ENCODE peak calls at places on chromosomes 5 and 9, in six cellular contexts. One of them, this sample, is unnamed.

GRCh38 chr5:123450641-123451421 is 27.6 kb upstream of the CEP120 start:
- DNase-seq in psoas muscle: no peak
- DNase-seq in colonic mucosa: no peak
- DNase-seq in CD8-positive, alpha-beta T cell: no peak
- DNase-seq in fibroblast of lung: peak
- DNase-seq in IMR-90: no peak
- DNase-seq in this sample: no peak

GRCh38 chr5:75054110-75054930 is 2.0 kb upstream of the GCNT4 start:
- DNase-seq in psoas muscle: peak
- DNase-seq in colonic mucosa: peak
- DNase-seq in CD8-positive, alpha-beta T cell: no peak
- DNase-seq in fibroblast of lung: peak
- DNase-seq in IMR-90: peak
- DNase-seq in this sample: no peak

GRCh38 chr9:27212191-27212590 is 84.8 kb downstream of the EQTN start:
- DNase-seq in psoas muscle: no peak
- DNase-seq in colonic mucosa: no peak
- DNase-seq in CD8-positive, alpha-beta T cell: no peak
- DNase-seq in fibroblast of lung: no peak
- DNase-seq in IMR-90: peak
- DNase-seq in this sample: no peak

GRCh38 chr5:139637438-139638089 is 10.6 kb upstream of the CXXC5 start:
- DNase-seq in psoas muscle: peak
- DNase-seq in colonic mucosa: peak
- DNase-seq in CD8-positive, alpha-beta T cell: peak
- DNase-seq in fibroblast of lung: peak
- DNase-seq in IMR-90: peak
- DNase-seq in this sample: peak

GRCh38 chr9:124309665-124310064 is 51.9 kb downstream of the NEK6 start:
- DNase-seq in psoas muscle: no peak
- DNase-seq in colonic mucosa: no peak
- DNase-seq in CD8-positive, alpha-beta T cell: no peak
- DNase-seq in fibroblast of lung: peak
- DNase-seq in IMR-90: peak
- DNase-seq in this sample: no peak

GRCh38 chr5:15502208-15502607 is 2.2 kb downstream of the FBXL7 start:
- DNase-seq in psoas muscle: no peak
- DNase-seq in colonic mucosa: no peak
- DNase-seq in CD8-positive, alpha-beta T cell: no peak
- DNase-seq in fibroblast of lung: peak
- DNase-seq in IMR-90: peak
- DNase-seq in this sample: no peak

GRCh38 chr9:84366683-84367082 is 26.1 kb upstream of the SLC28A3 start:
- DNase-seq in psoas muscle: no peak
- DNase-seq in colonic mucosa: no peak
- DNase-seq in CD8-positive, alpha-beta T cell: no peak
- DNase-seq in fibroblast of lung: no peak
- DNase-seq in IMR-90: no peak
- DNase-seq in this sample: no peak

GRCh38 chr9:129182625-129183494 is 4.8 kb upstream of the IER5L start:
- DNase-seq in psoas muscle: peak
- DNase-seq in colonic mucosa: peak
- DNase-seq in CD8-positive, alpha-beta T cell: no peak
- DNase-seq in fibroblast of lung: no peak
- DNase-seq in IMR-90: no peak
- DNase-seq in this sample: no peak

GRCh38 chr9:16335788-16336580 is 534.5 kb downstream of the BNC2 start:
- DNase-seq in psoas muscle: peak
- DNase-seq in colonic mucosa: peak
- DNase-seq in CD8-positive, alpha-beta T cell: no peak
- DNase-seq in fibroblast of lung: peak
- DNase-seq in IMR-90: peak
- DNase-seq in this sample: peak

GRCh38 chr5:153565822-153566221 is 75.4 kb downstream of the GRIA1 start:
- DNase-seq in psoas muscle: no peak
- DNase-seq in colonic mucosa: no peak
- DNase-seq in CD8-positive, alpha-beta T cell: no peak
- DNase-seq in fibroblast of lung: peak
- DNase-seq in IMR-90: peak
- DNase-seq in this sample: no peak

GRCh38 chr9:86413966-86414880 is 60.0 kb upstream of the TUT7 start:
- DNase-seq in psoas muscle: no peak
- DNase-seq in colonic mucosa: no peak
- DNase-seq in CD8-positive, alpha-beta T cell: no peak
- DNase-seq in fibroblast of lung: peak
- DNase-seq in IMR-90: peak
- DNase-seq in this sample: no peak

GRCh38 chr5:116739648-116740047 is 165.0 kb upstream of the SEMA6A start:
- DNase-seq in psoas muscle: no peak
- DNase-seq in colonic mucosa: no peak
- DNase-seq in CD8-positive, alpha-beta T cell: no peak
- DNase-seq in fibroblast of lung: no peak
- DNase-seq in IMR-90: no peak
- DNase-seq in this sample: no peak

GRCh38 chr9:109956811-109957440 is 176.9 kb downstream of the PALM2AKAP2 start:
- DNase-seq in psoas muscle: no peak
- DNase-seq in colonic mucosa: no peak
- DNase-seq in CD8-positive, alpha-beta T cell: no peak
- DNase-seq in fibroblast of lung: peak
- DNase-seq in IMR-90: peak
- DNase-seq in this sample: no peak

GRCh38 chr9:70392189-70392588 is 22.3 kb downstream of the KLF9 start:
- DNase-seq in psoas muscle: no peak
- DNase-seq in colonic mucosa: no peak
- DNase-seq in CD8-positive, alpha-beta T cell: no peak
- DNase-seq in fibroblast of lung: peak
- DNase-seq in IMR-90: no peak
- DNase-seq in this sample: no peak

GRCh38 chr9:123599781-123600180 is 243.8 kb downstream of the CRB2 start:
- DNase-seq in psoas muscle: no peak
- DNase-seq in colonic mucosa: no peak
- DNase-seq in CD8-positive, alpha-beta T cell: no peak
- DNase-seq in fibroblast of lung: no peak
- DNase-seq in IMR-90: no peak
- DNase-seq in this sample: no peak

GRCh38 chr9:75168270-75169185 is 80.2 kb downstream of the OSTF1 start:
- DNase-seq in psoas muscle: no peak
- DNase-seq in colonic mucosa: no peak
- DNase-seq in CD8-positive, alpha-beta T cell: no peak
- DNase-seq in fibroblast of lung: peak
- DNase-seq in IMR-90: no peak
- DNase-seq in this sample: no peak

GRCh38 chr9:108057421-108058136 is 568.0 kb upstream of the KLF4 start:
- DNase-seq in psoas muscle: no peak
- DNase-seq in colonic mucosa: peak
- DNase-seq in CD8-positive, alpha-beta T cell: no peak
- DNase-seq in fibroblast of lung: peak
- DNase-seq in IMR-90: peak
- DNase-seq in this sample: no peak

GRCh38 chr5:7856855-7857254 is 5.9 kb upstream of the CFAP90 start:
- DNase-seq in psoas muscle: no peak
- DNase-seq in colonic mucosa: no peak
- DNase-seq in CD8-positive, alpha-beta T cell: no peak
- DNase-seq in fibroblast of lung: peak
- DNase-seq in IMR-90: peak
- DNase-seq in this sample: no peak

DNA sequence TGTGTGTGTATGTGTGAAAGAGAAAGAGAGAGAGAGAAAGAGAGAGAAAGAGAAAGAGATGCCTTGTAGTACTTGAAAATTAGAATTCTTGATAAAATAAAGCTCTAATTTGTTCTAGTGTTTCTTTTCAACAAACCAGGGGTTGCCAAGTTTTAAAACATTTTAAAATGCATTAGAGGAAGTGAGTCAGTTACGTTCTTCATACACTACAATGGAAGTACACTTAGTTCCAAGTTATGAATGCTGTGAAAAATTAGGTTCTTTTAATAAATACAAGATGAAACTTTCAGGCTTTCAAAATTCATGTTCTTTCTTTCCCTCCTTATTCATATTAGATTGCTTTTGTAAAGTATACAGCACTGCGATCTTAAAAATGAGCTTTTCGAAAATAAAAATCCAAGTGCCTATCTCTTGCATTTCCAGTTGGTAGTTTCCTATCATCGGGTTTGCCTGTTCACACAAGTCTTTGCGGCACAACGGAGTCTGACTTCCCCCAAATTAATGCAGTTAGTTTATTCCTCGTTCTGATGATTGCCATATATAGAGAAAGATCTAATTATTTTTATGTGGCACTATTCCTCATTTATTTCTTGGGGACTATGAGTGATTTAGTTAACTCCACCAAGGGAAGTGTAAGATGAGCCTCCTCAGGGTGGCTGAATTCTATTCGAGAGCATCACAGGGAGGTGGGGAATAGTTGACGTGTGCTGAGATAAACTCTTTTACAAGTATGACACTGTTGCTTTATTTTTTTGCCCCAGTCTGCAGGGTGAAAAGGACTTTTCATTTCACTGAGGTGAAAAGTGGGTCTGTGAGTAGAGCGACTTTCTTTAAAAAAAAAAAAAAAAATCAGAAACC is 238.2 kb downstream of the CD180 start:
- DNase-seq in psoas muscle: no peak
- DNase-seq in colonic mucosa: no peak
- DNase-seq in CD8-positive, alpha-beta T cell: no peak
- DNase-seq in fibroblast of lung: peak
- DNase-seq in IMR-90: peak
- DNase-seq in this sample: no peak
- TF ChIP-seq CTCF in psoas muscle: no peak
- TF ChIP-seq CTCF in colonic mucosa: no peak
- TF ChIP-seq CTCF in CD8-positive, alpha-beta T cell: no peak
- TF ChIP-seq CTCF in fibroblast of lung: no peak
- TF ChIP-seq CTCF in IMR-90: no peak
- TF ChIP-seq CTCF in this sample: no peak

DNA sequence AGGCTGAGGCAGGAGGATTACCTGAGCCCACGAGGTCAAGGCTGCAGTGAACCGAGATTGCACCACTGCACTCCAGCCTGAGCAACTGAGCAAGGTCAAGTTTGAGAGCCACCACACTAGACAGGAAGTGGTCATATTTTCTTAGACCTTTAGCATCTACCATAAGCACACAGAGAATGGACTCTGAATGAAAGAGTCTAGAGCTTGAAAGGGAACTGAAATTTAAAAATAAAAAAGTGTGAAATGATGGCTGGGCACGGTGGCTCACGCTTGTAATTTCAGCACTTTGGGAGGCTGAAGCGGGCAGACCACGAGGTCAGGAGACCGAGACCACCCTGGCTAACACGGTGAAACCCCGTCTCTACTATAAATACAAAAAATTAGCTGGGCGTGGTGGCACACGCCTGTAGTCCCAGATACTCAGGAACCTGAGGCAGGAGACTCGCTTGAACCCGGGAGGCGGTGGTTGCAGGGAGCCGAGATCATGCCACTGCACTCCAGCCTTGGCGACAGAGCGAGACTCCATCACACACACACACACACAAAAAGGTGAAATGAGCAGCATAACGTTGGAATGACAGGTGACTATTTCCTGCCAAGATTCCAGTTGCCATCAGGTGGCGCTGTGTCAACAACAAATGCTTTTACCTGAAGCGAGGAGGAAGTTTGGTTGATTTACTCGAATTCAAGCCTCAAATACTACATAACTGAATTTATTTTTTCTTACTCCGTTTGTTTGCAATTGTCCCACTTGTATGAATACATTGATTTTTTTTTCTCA is 21.3 kb upstream of the AK3 start:
- DNase-seq in psoas muscle: peak
- DNase-seq in colonic mucosa: peak
- DNase-seq in CD8-positive, alpha-beta T cell: peak
- DNase-seq in fibroblast of lung: peak
- DNase-seq in IMR-90: peak
- DNase-seq in this sample: peak
- H3K4me3 ChIP-seq in psoas muscle: peak
- H3K4me3 ChIP-seq in colonic mucosa: peak
- H3K4me3 ChIP-seq in CD8-positive, alpha-beta T cell: no peak
- H3K4me3 ChIP-seq in fibroblast of lung: no peak
- H3K4me3 ChIP-seq in IMR-90: no peak
- H3K4me3 ChIP-seq in this sample: no peak

GRCh38 chr9:6676254-6676928 is 30.9 kb upstream of the GLDC start:
- DNase-seq in psoas muscle: no peak
- DNase-seq in colonic mucosa: no peak
- DNase-seq in CD8-positive, alpha-beta T cell: no peak
- DNase-seq in fibroblast of lung: no peak
- DNase-seq in IMR-90: no peak
- DNase-seq in this sample: no peak
- TF ChIP-seq CTCF in psoas muscle: no peak
- TF ChIP-seq CTCF in colonic mucosa: no peak
- TF ChIP-seq CTCF in CD8-positive, alpha-beta T cell: no peak
- TF ChIP-seq CTCF in fibroblast of lung: no peak
- TF ChIP-seq CTCF in IMR-90: no peak
- TF ChIP-seq CTCF in this sample: no peak

GRCh38 chr9:136093331-136093986 is 1.6 kb downstream of the NACC2 start:
- DNase-seq in psoas muscle: peak
- DNase-seq in colonic mucosa: peak
- DNase-seq in CD8-positive, alpha-beta T cell: no peak
- DNase-seq in fibroblast of lung: no peak
- DNase-seq in IMR-90: no peak
- DNase-seq in this sample: no peak
- H3K4me3 ChIP-seq in psoas muscle: peak
- H3K4me3 ChIP-seq in colonic mucosa: peak
- H3K4me3 ChIP-seq in CD8-positive, alpha-beta T cell: no peak
- H3K4me3 ChIP-seq in fibroblast of lung: peak
- H3K4me3 ChIP-seq in IMR-90: peak
- H3K4me3 ChIP-seq in this sample: no peak

GRCh38 chr5:43110606-43111170 is 10.0 kb upstream of the ZNF131 start:
- DNase-seq in psoas muscle: no peak
- DNase-seq in colonic mucosa: peak
- DNase-seq in CD8-positive, alpha-beta T cell: no peak
- DNase-seq in fibroblast of lung: no peak
- DNase-seq in IMR-90: no peak
- DNase-seq in this sample: no peak
- TF ChIP-seq CTCF in psoas muscle: no peak
- TF ChIP-seq CTCF in colonic mucosa: peak
- TF ChIP-seq CTCF in CD8-positive, alpha-beta T cell: peak
- TF ChIP-seq CTCF in fibroblast of lung: no peak
- TF ChIP-seq CTCF in IMR-90: peak
- TF ChIP-seq CTCF in this sample: peak

DNA sequence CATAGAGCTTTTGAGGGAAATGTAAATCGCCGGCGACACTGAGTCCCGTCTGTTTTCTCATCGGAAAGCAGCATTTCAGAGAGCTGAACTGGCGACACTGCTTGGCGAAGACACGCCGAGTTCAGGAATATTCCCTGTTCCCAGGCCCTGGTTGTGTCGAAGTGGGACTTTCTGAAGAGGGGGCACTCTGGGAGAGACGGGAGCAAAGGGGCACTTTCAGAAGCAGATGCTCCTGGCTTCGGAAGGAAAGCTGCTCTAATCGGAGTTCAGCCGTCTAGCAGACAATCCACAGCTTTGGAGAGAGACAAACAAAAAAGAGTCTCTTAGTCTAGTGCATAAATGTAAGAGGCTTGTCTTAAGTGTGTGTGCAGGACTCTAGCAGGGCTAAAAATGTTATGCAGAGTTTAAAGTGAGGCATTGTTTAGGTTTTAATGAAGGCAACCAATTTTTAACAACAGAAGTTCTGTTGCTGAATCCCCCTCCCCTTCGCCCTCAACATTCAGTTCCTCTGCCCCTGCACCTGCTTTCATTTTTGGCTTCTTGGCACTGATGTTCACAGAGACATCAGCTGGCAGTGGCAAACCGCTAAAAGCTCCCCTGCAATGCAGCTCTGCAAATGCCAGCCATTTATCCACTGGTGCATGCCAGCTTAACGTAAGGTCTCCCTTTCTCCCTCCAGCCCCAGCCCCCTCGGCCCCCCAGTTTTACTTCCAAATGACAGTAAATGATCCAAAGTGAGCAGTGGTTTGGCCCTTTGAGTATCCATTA is 289.5 kb upstream of the MPDZ start:
- DNase-seq in psoas muscle: peak
- DNase-seq in colonic mucosa: no peak
- DNase-seq in CD8-positive, alpha-beta T cell: no peak
- DNase-seq in fibroblast of lung: no peak
- DNase-seq in IMR-90: no peak
- DNase-seq in this sample: no peak
- H3K4me3 ChIP-seq in psoas muscle: peak
- H3K4me3 ChIP-seq in colonic mucosa: peak
- H3K4me3 ChIP-seq in CD8-positive, alpha-beta T cell: no peak
- H3K4me3 ChIP-seq in fibroblast of lung: peak
- H3K4me3 ChIP-seq in IMR-90: peak
- H3K4me3 ChIP-seq in this sample: no peak